ENCODE peak calls at places on chromosomes 2 and 18, in five cellular contexts. N is thoracic aorta, O is IMR-90, I is lower lobe of right lung, Y is ascending aorta. H is an unnamed sample.
A peak's percentile ranks its signal among the peaks of the same experiment; 100 is the strongest.

GRCh38 chr2:17303496-17303895 is 214.7 kb downstream of the RAD51AP2 start:
- DNase-seq in N (no peak), O (peak; percentile 33), I (no peak), Y (no peak), H (no peak)

GRCh38 chr2:179636100-179636980 is 225.1 kb downstream of the ZNF385B start:
- DNase-seq in N (no peak), O (no peak), I (no peak), Y (no peak), H (no peak)

GRCh38 chr18:49020621-49021021 is 69.9 kb upstream of the SMAD7 start:
- DNase-seq in N (no peak), O (peak; percentile 17), I (no peak), Y (no peak), H (peak; percentile 6)

GRCh38 chr2:27291865-27292264 is 9.6 kb downstream of the TRIM54 start:
- DNase-seq in N (no peak), O (no peak), I (no peak), Y (no peak), H (no peak)

GRCh38 chr18:44791520-44791919 is 110.8 kb downstream of the SETBP1 start:
- DNase-seq in N (no peak), O (no peak), I (no peak), Y (no peak), H (peak; percentile 65)

GRCh38 chr2:127392133-127392827 is 4.5 kb upstream of the MAP3K2 start:
- DNase-seq in N (no peak), O (peak; percentile 37), I (no peak), Y (no peak), H (no peak)

GRCh38 chr18:62678847-62679535 is 36.4 kb upstream of the PHLPP1 start:
- DNase-seq in N (no peak), O (no peak), I (no peak), Y (no peak), H (no peak)

GRCh38 chr18:62346327-62347090 is 21.4 kb downstream of the TNFRSF11A start:
- DNase-seq in N (no peak), O (no peak), I (no peak), Y (no peak), H (no peak)

GRCh38 chr2:58553937-58554336 is 312.8 kb upstream of the FANCL start:
- DNase-seq in N (no peak), O (no peak), I (no peak), Y (no peak), H (no peak)

GRCh38 chr2:119212139-119212800 is 11.4 kb upstream of the STEAP3 start:
- DNase-seq in N (no peak), O (no peak), I (no peak), Y (no peak), H (no peak)

GRCh38 chr2:15115786-15116185 is 445.3 kb downstream of the NBAS start:
- DNase-seq in N (no peak), O (no peak), I (no peak), Y (no peak), H (no peak)

GRCh38 chr2:27765621-27766286 is 5.8 kb upstream of the MRPL33 start:
- DNase-seq in N (no peak), O (no peak), I (peak; percentile 86), Y (no peak), H (peak; percentile 43)

GRCh38 chr2:70083344-70084156 is 3.7 kb upstream of the PCBP1 start:
- DNase-seq in N (no peak), O (peak; percentile 70), I (no peak), Y (no peak), H (no peak)

GRCh38 chr2:222960126-222960525 is 91.9 kb upstream of the KCNE4 start:
- DNase-seq in N (no peak), O (peak; percentile 76), I (no peak), Y (no peak), H (no peak)

GRCh38 chr18:34222025-34222395 is 2.7 kb downstream of the NOL4 start:
- DNase-seq in N (no peak), O (no peak), I (no peak), Y (no peak), H (no peak)

GRCh38 chr2:105909215-105909614 is 164.5 kb downstream of the NCK2 start:
- DNase-seq in N (no peak), O (no peak), I (no peak), Y (no peak), H (no peak)

GRCh38 chr18:57595347-57595746 is 8.8 kb upstream of the FECH start:
- DNase-seq in N (no peak), O (no peak), I (no peak), Y (no peak), H (no peak)

GRCh38 chr2:143553261-143553660 is 424.0 kb downstream of the ARHGAP15 start:
- DNase-seq in N (no peak), O (peak; percentile 23), I (no peak), Y (no peak), H (no peak)

GRCh38 chr2:96143848-96144480 is 1.3 kb downstream of the DUSP2 start:
- DNase-seq in N (no peak), O (no peak), I (peak; percentile 44), Y (no peak), H (no peak)

GRCh38 chr18:28248653-28249052 is 71.7 kb upstream of the CDH2 start:
- DNase-seq in N (no peak), O (no peak), I (no peak), Y (no peak), H (no peak)

GRCh38 chr2:133504566-133505505 is 63.4 kb downstream of the NCKAP5 start:
- DNase-seq in N (no peak), O (peak; percentile 51), I (peak; percentile 52), Y (no peak), H (no peak)

GRCh38 chr2:120896904-120897303 is 161.2 kb downstream of the GLI2 start:
- DNase-seq in N (no peak), O (no peak), I (peak; percentile 18), Y (no peak), H (no peak)

GRCh38 chr2:144607899-144608477 is 88.1 kb upstream of the ZEB2 start:
- DNase-seq in N (no peak), O (peak; percentile 75), I (peak; percentile 52), Y (no peak), H (no peak)

GRCh38 chr18:39455300-39455699 is 1889.7 kb upstream of the CELF4 start:
- DNase-seq in N (no peak), O (peak; percentile 66), I (no peak), Y (no peak), H (peak; percentile 13)

GRCh38 chr2:170969872-170970271 is 40.8 kb downstream of the GORASP2 start:
- DNase-seq in N (no peak), O (no peak), I (no peak), Y (no peak), H (no peak)

GRCh38 chr18:6328624-6329016 is 86.1 kb downstream of the L3MBTL4 start:
- DNase-seq in N (no peak), O (no peak), I (no peak), Y (no peak), H (no peak)

GRCh38 chr2:219497495-219498279 is 1.0 kb upstream of the GMPPA start:
- DNase-seq in N (peak; percentile 83), O (peak; percentile 74), I (peak; percentile 95), Y (peak; percentile 68), H (peak; percentile 94)

GRCh38 chr2:31434911-31435310 is 20.4 kb upstream of the XDH start:
- DNase-seq in N (no peak), O (peak; percentile 17), I (no peak), Y (no peak), H (no peak)

GRCh38 chr2:206936456-206937222 is 2.7 kb upstream of the CPO start:
- DNase-seq in N (no peak), O (no peak), I (no peak), Y (no peak), H (no peak)

GRCh38 chr2:199696048-199696447 is 154.9 kb downstream of the FTCDNL1 start:
- DNase-seq in N (no peak), O (no peak), I (no peak), Y (no peak), H (no peak)

GRCh38 chr18:64734063-64734462 is 585.2 kb upstream of the LINC00305 start:
- DNase-seq in N (no peak), O (no peak), I (no peak), Y (no peak), H (no peak)

GRCh38 chr2:240453461-240454030 is 18.1 kb downstream of the GPC1 start:
- DNase-seq in N (no peak), O (no peak), I (peak; percentile 31), Y (no peak), H (no peak)

GRCh38 chr2:80068068-80068467 is 236.5 kb downstream of the LRRTM1 start:
- DNase-seq in N (no peak), O (no peak), I (peak; percentile 34), Y (no peak), H (no peak)

GRCh38 chr2:31233741-31234689 is at the start of gene EHD3:
- DNase-seq in N (peak; percentile 72), O (peak; percentile 91), I (peak; percentile 88), Y (peak; percentile 71), H (peak; percentile 86)

GRCh38 chr18:79400591-79401381 is 5.1 kb downstream of the NFATC1 start:
- DNase-seq in N (no peak), O (no peak), I (peak; percentile 51), Y (no peak), H (no peak)
- H3K4me3 ChIP-seq in N (peak overlapping the region; percentile 92), O (peak overlapping the region; percentile 86), I (peak overlapping the region; percentile 70), Y (peak overlapping the region; percentile 96), H (peak overlapping the region; percentile 26)

GRCh38 chr18:3179430-3180089 is 40.2 kb downstream of the MYOM1 start:
- DNase-seq in N (no peak), O (no peak), I (no peak), Y (no peak), H (no peak)
- H3K4me1 ChIP-seq in N (peaks cover 12% of the 10 kb centered on the region), O (peaks cover 8% of the 10 kb centered on the region), I (peaks cover 3% of the 10 kb centered on the region), Y (peaks cover 7% of the 10 kb centered on the region), H (no peaks in the 10 kb centered on the region)

GRCh38 chr2:10122500-10123280 is at the start of gene RRM2:
- DNase-seq in N (peak; percentile 74), O (peak; percentile 87), I (peak; percentile 94), Y (peak; percentile 76), H (peak; percentile 92)
- TF ChIP-seq CTCF in N (no peak), O (no peak), I (no peak), Y (no peak), H (no peak)

GRCh38 chr2:68871159-68871764 is at the start of gene BMP10:
- DNase-seq in N (no peak), O (no peak), I (no peak), Y (no peak), H (no peak)
- H3K4me3 ChIP-seq in N (no peak within 1 kb of the TSS), O (no peak within 1 kb of the TSS), I (no peak within 1 kb of the TSS), Y (no peak within 1 kb of the TSS), H (no peak within 1 kb of the TSS)

GRCh38 chr2:226797289-226797988 is 2.2 kb downstream of the IRS1 start:
- DNase-seq in N (no peak), O (peak; percentile 75), I (peak; percentile 47), Y (no peak), H (peak; percentile 55)
- H3K4me1 ChIP-seq in N (peaks cover 25% of the 10 kb centered on the region), O (peaks cover 2% of the 10 kb centered on the region), I (peaks cover 70% of the 10 kb centered on the region), Y (peaks cover 35% of the 10 kb centered on the region), H (no peaks in the 10 kb centered on the region)

GRCh38 chr2:101976887-101977286 is 14.9 kb upstream of the IL1R2 start:
- DNase-seq in N (no peak), O (no peak), I (no peak), Y (no peak), H (no peak)
- TF ChIP-seq CTCF in N (no peak), O (no peak), I (no peak), Y (no peak), H (no peak)

H was measured in uterus.